ENCODE peak calls at places on chromosomes 7 and 10, in four cellular contexts. M is T-helper 2 cell; N is stimulated activated CD4-positive, alpha-beta T cell treated with anti-CD3 and anti-CD28 coated beads, Interleukin-4, amount 100 ng/mL, for 1 hour; B is nephron progenitor cell. C is an unnamed sample.

GRCh38 chr7:353746-354325 is 63.9 kb downstream of the FOXL3 start:
- DNase-seq in M (no peak), N (no peak), B (no peak), C (peak; percentile 79)

GRCh38 chr10:132264966-132265877 is 42.5 kb downstream of the STK32C start:
- DNase-seq in M (no peak), N (no peak), B (no peak), C (no peak)

GRCh38 chr10:49258351-49258683 is 40.7 kb upstream of the C10orf71 start:
- DNase-seq in M (no peak), N (no peak), B (no peak), C (no peak)

GRCh38 chr10:32338262-32338661 is 8.7 kb downstream of the EPC1 start:
- DNase-seq in M (no peak), N (no peak), B (no peak), C (no peak)

GRCh38 chr10:133458710-133459453 is 5.1 kb downstream of the SCART1 start:
- DNase-seq in M (no peak), N (no peak), B (no peak), C (no peak)

GRCh38 chr7:139111147-139111546 is 1.6 kb upstream of the ZC3HAV1 start:
- DNase-seq in M (no peak), N (no peak), B (no peak), C (no peak)

GRCh38 chr7:85682819-85683218 is 496.0 kb upstream of the SEMA3D start:
- DNase-seq in M (no peak), N (no peak), B (no peak), C (no peak)

GRCh38 chr10:99874341-99875085 is 92.1 kb downstream of the ABCC2 start:
- DNase-seq in M (no peak), N (no peak), B (no peak), C (no peak)

GRCh38 chr10:51657481-51657880 is 41.9 kb downstream of the CSTF2T start:
- DNase-seq in M (no peak), N (no peak), B (no peak), C (no peak)

GRCh38 chr7:2553831-2554581 is 1.3 kb downstream of the BRAT1 start:
- DNase-seq in M (no peak), N (no peak), B (no peak), C (no peak)

GRCh38 chr7:74164985-74165456 is 9.1 kb upstream of the EIF4H start:
- DNase-seq in M (no peak), N (no peak), B (peak; percentile 13), C (no peak)

GRCh38 chr7:117212969-117213877 is 109.6 kb downstream of the WNT2 start:
- DNase-seq in M (no peak), N (peak; percentile 41), B (peak; percentile 66), C (no peak)

GRCh38 chr10:88254091-88254490 is 329.0 kb downstream of the RNLS start:
- DNase-seq in M (no peak), N (no peak), B (no peak), C (no peak)

GRCh38 chr7:2838873-2839578 is 5.1 kb downstream of the GNA12 start:
- DNase-seq in M (no peak), N (no peak), B (no peak), C (no peak)

GRCh38 chr10:49264177-49264677 is 34.7 kb upstream of the C10orf71 start:
- DNase-seq in M (no peak), N (no peak), B (no peak), C (no peak)

GRCh38 chr7:157645539-157645938 is 308.7 kb downstream of the DNAJB6 start:
- DNase-seq in M (no peak), N (no peak), B (no peak), C (no peak)

GRCh38 chr7:42134276-42134871 is 102.6 kb downstream of the GLI3 start:
- DNase-seq in M (no peak), N (no peak), B (no peak), C (no peak)

GRCh38 chr7:81736088-81736487 is 33.8 kb downstream of the HGF start:
- DNase-seq in M (no peak), N (no peak), B (no peak), C (no peak)

GRCh38 chr7:30222519-30223213 is 61.7 kb upstream of the ZNRF2 start:
- DNase-seq in M (no peak), N (no peak), B (no peak), C (no peak)

GRCh38 chr7:47937065-47937687 is 11.1 kb downstream of the PKD1L1 start:
- DNase-seq in M (no peak), N (no peak), B (peak; percentile 18), C (no peak)

GRCh38 chr10:6036861-6037321 is 25.3 kb downstream of the IL2RA start:
- DNase-seq in M (no peak), N (peak; percentile 22), B (no peak), C (no peak)